ENCODE peak calls at places on chromosomes 6 and 20, in five cellular contexts. T is heart right ventricle, V is neural progenitor cell, W is H9, J is upper lobe of left lung. P is an unnamed sample. For H3K9me3, the result is how much of the 10 kb centered on the place peaks cover.

GRCh38 chr6:44237813-44238433 is 9.0 kb upstream of the HSP90AB1 start:
- DNase-seq in T (peak), W (peak), V (peak), J (peak), P (peak)

GRCh38 chr6:168035098-168035660 is 37.7 kb downstream of the KIF25 start:
- DNase-seq in T (peak), J (no peak), W (peak), V (peak), P (no peak)

GRCh38 chr6:36955136-36955535 is 598 bp downstream of the PI16 start:
- DNase-seq in T (no peak), V (no peak), W (no peak), J (peak), P (peak)

GRCh38 chr6:143325379-143326140 is 124.9 kb downstream of the ADAT2 start:
- DNase-seq in W (no peak), T (no peak), V (no peak), J (no peak), P (no peak)

GRCh38 chr6:130583268-130583667 is 217.5 kb downstream of the TMEM200A start:
- DNase-seq in V (peak), W (peak), T (no peak), J (no peak), P (no peak)

GRCh38 chr6:125188037-125188436 is 34.5 kb downstream of the TPD52L1 start:
- DNase-seq in V (no peak), T (no peak), W (no peak), J (no peak), P (no peak)

GRCh38 chr6:36119209-36119608 is 11.1 kb upstream of the MAPK13 start:
- DNase-seq in W (no peak), J (no peak), V (no peak), T (no peak), P (no peak)

GRCh38 chr6:25193865-25194679 is 85.1 kb upstream of the CARMIL1 start:
- DNase-seq in J (peak), W (no peak), T (no peak), V (no peak), P (no peak)

GRCh38 chr6:90537027-90537426 is 49.8 kb downstream of the MAP3K7 start:
- DNase-seq in W (no peak), T (no peak), V (no peak), J (no peak), P (no peak)

GRCh38 chr20:32820000-32820697 is 395 bp downstream of the MAPRE1 start:
- DNase-seq in V (peak), T (peak), J (peak), W (peak), P (peak)

GRCh38 chr6:73695619-73696421 is at the start of gene CD109:
- DNase-seq in V (peak), W (peak), T (peak), J (peak), P (peak)

GRCh38 chr20:43726811-43727338 is at the start of gene GTSF1L:
- DNase-seq in V (no peak), T (peak), W (no peak), J (no peak), P (no peak)

GRCh38 chr6:74899416-74899815 is 306.4 kb downstream of the COL12A1 start:
- DNase-seq in V (no peak), W (no peak), J (no peak), T (no peak), P (no peak)

GRCh38 chr6:82113231-82113630 is 134.3 kb downstream of the IBTK start:
- DNase-seq in T (no peak), W (no peak), J (no peak), V (no peak), P (no peak)

GRCh38 chr20:37411408-37412306 is 65.7 kb downstream of the SRC start:
- DNase-seq in T (no peak), W (no peak), V (peak), J (no peak), P (no peak)

GRCh38 chr6:156849806-156850205 is 72.6 kb downstream of the ARID1B start:
- DNase-seq in V (no peak), J (no peak), W (no peak), T (no peak), P (no peak)

GRCh38 chr6:40877362-40877761 is 161.7 kb downstream of the UNC5CL start:
- DNase-seq in W (no peak), V (no peak), T (no peak), J (no peak), P (no peak)

GRCh38 chr6:57207141-57207540 is 15.0 kb downstream of the RAB23 start:
- DNase-seq in T (no peak), J (no peak), V (no peak), W (no peak), P (no peak)

GRCh38 chr6:100475554-100476325 is 11.0 kb upstream of the SIM1 start:
- DNase-seq in V (no peak), J (no peak), W (no peak), T (no peak), P (no peak)

GRCh38 chr20:32294071-32294470 is 16.6 kb downstream of the KIF3B start:
- DNase-seq in W (no peak), J (no peak), T (no peak), V (no peak), P (no peak)

GRCh38 chr6:14542670-14543366 is 425.2 kb downstream of the CD83 start:
- DNase-seq in T (no peak), W (no peak), V (no peak), J (no peak), P (no peak)

GRCh38 chr6:139605350-139605749 is 230.9 kb upstream of the CITED2 start:
- DNase-seq in V (no peak), W (no peak), J (no peak), T (no peak), P (no peak)

GRCh38 chr20:46994341-46994740 is 99.7 kb downstream of the EYA2 start:
- DNase-seq in T (no peak), W (no peak), V (no peak), J (no peak), P (no peak)

GRCh38 chr20:32638848-32639247 is 34.9 kb downstream of the C20orf203 start:
- DNase-seq in V (peak), T (peak), J (no peak), W (no peak), P (no peak)

GRCh38 chr6:5677219-5678000 is 329.3 kb downstream of the NRN1 start:
- DNase-seq in T (no peak), V (no peak), W (no peak), J (no peak), P (no peak)

GRCh38 chr6:135883045-135883444 is 31.5 kb downstream of the PDE7B start:
- DNase-seq in J (no peak), T (no peak), V (no peak), W (no peak), P (no peak)

GRCh38 chr20:24445510-24446170 is 23.8 kb upstream of the SYNDIG1 start:
- DNase-seq in J (no peak), W (no peak), V (peak), T (no peak), P (no peak)

GRCh38 chr6:37257320-37257633 is 295 bp upstream of the TBC1D22B start:
- DNase-seq in J (no peak), W (no peak), V (no peak), T (no peak), P (no peak)

GRCh38 chr20:59650418-59650817 is 46.1 kb downstream of the PHACTR3 start:
- DNase-seq in V (no peak), J (no peak), W (no peak), T (no peak), P (no peak)

DNA sequence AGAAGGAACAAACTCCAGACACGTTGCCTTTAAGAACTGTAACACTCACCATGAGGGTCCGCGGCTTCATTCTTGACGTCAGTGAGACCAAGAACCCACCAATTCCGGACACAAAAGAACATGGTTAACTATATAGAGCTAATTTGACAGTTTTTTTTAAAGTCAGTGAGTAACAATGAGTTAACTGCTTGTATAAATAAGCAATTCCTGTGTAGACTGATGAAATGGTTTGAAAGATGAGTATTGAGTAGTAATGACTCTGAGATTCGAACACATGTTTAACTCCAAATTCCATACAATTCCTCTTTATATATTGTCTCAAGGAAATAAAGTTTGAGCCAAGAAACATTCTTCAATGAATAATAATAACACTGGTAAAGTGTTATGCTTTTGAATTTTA is 478.0 kb downstream of the MMUT start:
- DNase-seq in T (no peak), W (no peak), V (no peak), J (no peak), P (no peak)
- TF ChIP-seq CTCF in T (no peak), W (no peak), V (no peak), J (no peak), P (no peak)

DNA sequence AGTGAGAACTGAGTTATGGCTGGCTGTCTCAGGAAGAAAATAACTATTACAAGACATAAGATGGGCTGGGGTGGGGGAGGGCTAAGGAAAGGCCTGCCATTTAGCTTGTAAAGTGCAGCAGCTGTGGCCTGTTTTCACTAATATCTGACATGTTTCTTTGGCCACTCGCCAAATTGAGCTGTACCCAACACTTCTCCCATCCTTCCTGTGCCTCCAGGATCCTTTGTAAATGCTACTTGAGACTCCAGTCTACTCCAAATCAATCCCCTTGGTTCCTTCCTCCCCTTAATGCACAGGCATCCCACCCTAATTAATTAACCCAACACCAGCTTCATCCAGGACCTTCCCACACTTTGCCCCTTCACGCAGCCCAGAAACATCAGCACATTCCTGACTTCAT is 55.0 kb upstream of the TCF21 start:
- DNase-seq in T (peak), W (no peak), V (no peak), J (peak), P (no peak)
- H3K9me3 ChIP-seq in T (under half), W (under half), V (under half), J (under half), P (under half)

GRCh38 chr6:151215999-151216398 is 23.8 kb upstream of the AKAP12 start:
- DNase-seq in V (no peak), W (no peak), T (no peak), J (no peak), P (no peak)
- TF ChIP-seq CTCF in V (no peak), W (peak), T (no peak), J (no peak), P (no peak)

DNA sequence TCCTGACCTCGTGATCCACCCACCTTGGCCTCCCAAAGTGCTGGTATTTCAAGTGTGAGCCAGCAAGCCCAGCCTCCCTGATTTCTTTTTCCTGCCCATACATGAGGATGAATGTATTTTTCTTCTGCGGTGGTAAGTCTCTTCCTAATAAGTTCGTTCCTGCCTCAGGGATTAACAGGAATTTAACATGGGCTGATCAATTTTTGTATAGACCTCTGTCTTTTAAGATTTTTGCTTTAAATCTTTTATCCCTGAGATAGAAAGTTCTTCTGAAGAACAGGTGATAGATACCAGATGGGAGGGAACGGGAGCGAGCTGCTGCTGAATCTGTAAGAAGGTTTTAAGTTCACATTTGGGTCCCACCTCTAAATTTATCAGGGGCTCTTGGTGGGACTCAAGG is 7.0 kb upstream of the ZNFX1 start:
- DNase-seq in V (no peak), T (no peak), J (no peak), W (no peak), P (no peak)
- H3K9me3 ChIP-seq in V (under half), T (half or more), J (half or more), W (under half), P (under half)

DNA sequence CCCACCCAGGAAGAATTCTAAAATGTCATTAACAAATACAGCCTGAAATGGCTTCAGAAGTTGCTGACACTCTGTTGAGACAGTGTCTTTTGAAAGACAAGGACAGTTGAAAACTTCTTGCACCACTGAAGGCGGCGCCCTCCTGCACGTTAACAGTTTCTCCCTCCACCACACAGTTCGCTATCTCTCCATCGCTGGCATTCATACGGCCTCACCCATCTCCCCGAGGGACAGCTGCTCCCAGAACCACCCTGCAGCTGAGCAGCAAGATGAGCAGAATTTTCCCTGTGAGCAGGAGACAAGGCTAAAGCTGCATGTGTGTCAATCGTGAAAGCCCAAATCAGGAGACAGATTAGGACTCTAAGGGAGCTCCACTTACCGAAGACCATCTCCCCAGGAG is 113.3 kb downstream of the LY86 start:
- DNase-seq in J (no peak), V (no peak), W (no peak), T (no peak), P (no peak)
- TF ChIP-seq CTCF in J (no peak), V (no peak), W (no peak), T (no peak), P (no peak)

GRCh38 chr20:51300104-51300503 is 242.4 kb downstream of the NFATC2 start:
- DNase-seq in W (no peak), T (no peak), V (no peak), J (no peak), P (no peak)

GRCh38 chr20:51298141-51298540 is 244.4 kb downstream of the NFATC2 start:
- DNase-seq in V (no peak), W (no peak), T (no peak), J (no peak), P (no peak)

GRCh38 chr20:51303731-51304670 is 238.5 kb downstream of the NFATC2 start:
- DNase-seq in T (no peak), J (no peak), V (no peak), W (no peak), P (no peak)

GRCh38 chr20:51299413-51299812 is 243.1 kb downstream of the NFATC2 start:
- DNase-seq in V (no peak), J (no peak), T (no peak), W (no peak), P (no peak)

GRCh38 chr20:51301026-51301425 is 241.5 kb downstream of the NFATC2 start:
- DNase-seq in W (no peak), V (no peak), J (no peak), T (no peak), P (no peak)
- H3K9me3 ChIP-seq in W (under half), V (under half), J (under half), T (under half), P (under half)

GRCh38 chr20:56815796-56816195 is 186.7 kb downstream of the TFAP2C start:
- DNase-seq in V (no peak), T (no peak), J (no peak), W (no peak), P (no peak)

GRCh38 chr20:56816349-56816748 is 187.2 kb downstream of the TFAP2C start:
- DNase-seq in J (no peak), V (no peak), T (no peak), W (no peak), P (no peak)

GRCh38 chr20:56820984-56821383 is 191.9 kb downstream of the TFAP2C start:
- DNase-seq in J (no peak), V (no peak), T (no peak), W (no peak), P (no peak)

DNA sequence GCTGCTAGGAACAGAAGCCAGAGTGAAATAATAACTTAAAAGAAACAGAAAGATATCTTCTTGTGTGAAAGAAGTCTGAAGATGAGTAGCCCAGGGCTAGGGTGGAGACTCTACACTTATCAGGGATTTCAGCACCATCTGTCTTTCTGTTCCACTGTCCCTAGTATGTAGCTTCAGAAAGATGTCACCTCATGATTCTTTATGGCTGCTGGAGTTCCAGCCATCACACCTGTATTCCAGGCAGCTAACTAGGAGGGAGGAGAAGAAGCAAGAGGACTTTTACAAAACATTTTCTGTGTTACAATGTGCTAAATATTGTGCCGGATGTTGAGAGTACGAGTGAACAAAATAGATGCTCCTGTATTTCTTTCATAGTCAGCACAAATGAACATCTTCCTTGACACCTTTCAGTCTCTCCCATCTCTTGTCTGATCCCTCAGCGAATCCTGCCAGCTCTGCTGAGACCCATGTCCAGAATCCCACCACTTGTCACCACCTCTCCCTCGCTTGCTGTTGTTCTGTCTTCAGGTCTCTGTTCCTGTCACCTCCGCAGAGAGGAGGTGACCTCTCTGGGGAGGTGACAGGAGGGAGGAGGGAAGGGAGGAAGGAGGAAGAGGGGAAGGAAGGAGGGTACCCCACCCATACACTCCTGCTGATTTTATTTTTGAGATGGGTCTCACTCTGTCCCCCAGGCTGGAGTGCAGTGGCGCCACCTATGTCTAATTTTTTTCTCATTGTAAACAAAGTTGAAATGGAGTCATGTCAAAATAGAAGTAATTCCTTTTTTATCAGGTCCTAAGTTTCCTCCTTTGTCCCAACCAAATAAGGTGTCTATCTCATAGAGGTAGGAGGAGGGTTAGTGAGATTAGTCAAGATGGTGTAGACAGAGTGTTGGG is 188.9 kb downstream of the TFAP2C start:
- DNase-seq in W (no peak), V (no peak), J (no peak), T (no peak), P (no peak)
- TF ChIP-seq CTCF in W (peak), V (peak), J (no peak), T (no peak), P (no peak)

DNA sequence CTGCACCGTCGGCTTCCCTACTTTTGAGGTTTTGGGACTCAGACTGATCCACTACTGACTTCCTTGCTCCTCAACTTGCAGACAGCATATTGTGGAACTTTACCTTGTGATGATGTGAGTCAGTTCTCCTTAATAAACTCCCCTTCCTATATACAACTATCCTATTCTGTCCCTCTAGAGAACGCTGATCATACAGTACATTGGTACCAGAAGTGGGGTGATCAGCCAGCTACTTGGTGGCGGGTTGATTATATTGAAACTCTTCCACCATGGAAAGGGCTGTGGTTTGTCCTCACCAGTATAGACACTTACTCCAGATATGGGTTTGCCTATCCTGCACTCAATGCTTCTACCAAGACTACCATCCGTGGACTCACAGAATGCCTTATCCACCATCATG is 7.6 kb upstream of the TAF4 start:
- DNase-seq in V (no peak), T (no peak), W (no peak), J (no peak), P (no peak)
- H3K9me3 ChIP-seq in V (under half), T (under half), W (under half), J (under half), P (under half)

GRCh38 chr6:148389917-148390316 is 47.3 kb downstream of the SASH1 start:
- DNase-seq in W (no peak), J (no peak), V (no peak), T (no peak), P (no peak)

GRCh38 chr6:148389086-148389485 is 46.4 kb downstream of the SASH1 start:
- DNase-seq in J (peak), V (no peak), T (no peak), W (no peak), P (no peak)

GRCh38 chr6:148396411-148396810 is 53.8 kb downstream of the SASH1 start:
- DNase-seq in W (no peak), J (no peak), V (no peak), T (no peak), P (no peak)

GRCh38 chr6:148395583-148396101 is 53.0 kb downstream of the SASH1 start:
- DNase-seq in T (peak), J (no peak), W (no peak), V (no peak), P (no peak)

DNA sequence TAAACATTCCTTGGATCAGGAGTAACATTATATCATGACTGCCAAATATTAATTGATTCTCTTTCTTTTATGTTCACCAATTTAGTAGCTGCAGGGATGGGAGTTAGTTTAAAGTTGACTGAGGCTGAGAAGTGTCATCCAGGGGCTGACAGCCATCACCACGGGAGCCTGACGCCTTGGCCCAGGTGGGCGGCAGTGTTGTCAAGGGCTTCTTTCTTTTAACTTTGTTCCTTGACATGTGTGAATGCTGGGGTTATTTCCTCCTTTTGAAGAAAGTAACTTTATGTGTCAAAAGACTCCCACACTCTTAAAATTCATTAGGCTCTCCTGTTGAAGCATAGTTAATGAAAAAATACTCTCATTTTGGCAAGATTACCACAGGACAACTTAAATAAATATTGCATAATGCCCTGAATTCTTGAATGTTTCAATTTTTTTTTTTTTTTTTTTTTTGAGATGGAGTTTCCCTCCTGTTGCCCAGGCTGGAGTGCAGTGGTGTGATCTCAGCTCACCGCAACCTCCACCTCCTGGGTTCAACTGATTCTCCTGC is 50.0 kb downstream of the SASH1 start:
- DNase-seq in T (no peak), J (no peak), V (no peak), W (no peak), P (no peak)
- TF ChIP-seq CTCF in T (no peak), J (no peak), V (no peak), W (no peak), P (no peak)

P was measured in ascending aorta.